ENCODE peak calls at places on chromosomes 12 and 14, in six cellular contexts. N is fibroblast of mammary gland, M is lung, I is fibroblast of lung, B is astrocyte, Q is tibial artery. K is an unnamed sample.
A peak's percentile ranks its signal among the peaks of the same experiment; 100 is the strongest.

GRCh38 chr12:3043406-3043805 is 33.8 kb upstream of the TSPAN9 start:
- DNase-seq in N (no peak), M (no peak), I (no peak), B (no peak), Q (no peak), K (no peak)

GRCh38 chr14:80491131-80491530 is 279.8 kb upstream of the DIO2 start:
- DNase-seq in N (peak; percentile 63), M (no peak), I (peak; percentile 63), B (peak; percentile 53), Q (peak; percentile 63), K (peak; percentile 22)

GRCh38 chr14:58280954-58281787 is 17.2 kb upstream of the ARID4A start:
- DNase-seq in N (peak; percentile 84), M (peak; percentile 51), I (peak; percentile 94), B (peak; percentile 92), Q (no peak), K (peak; percentile 93)

GRCh38 chr12:88562151-88562550 is 18.1 kb downstream of the KITLG start:
- DNase-seq in N (no peak), M (no peak), I (no peak), B (no peak), Q (no peak), K (no peak)

GRCh38 chr14:24690492-24690891 is 56.5 kb upstream of the GZMB start:
- DNase-seq in N (no peak), M (no peak), I (no peak), B (no peak), Q (no peak), K (no peak)

GRCh38 chr14:104237651-104238423 is 99.5 kb downstream of the KIF26A start:
- DNase-seq in N (no peak), M (no peak), I (no peak), B (no peak), Q (peak; percentile 13), K (no peak)

GRCh38 chr14:104087505-104087904 is 2.0 kb downstream of the ASPG start:
- DNase-seq in N (no peak), M (no peak), I (no peak), B (no peak), Q (no peak), K (no peak)

GRCh38 chr14:68762944-68763831 is 29.7 kb downstream of the ZFP36L1 start:
- DNase-seq in N (peak; percentile 80), M (peak; percentile 52), I (peak; percentile 75), B (peak; percentile 63), Q (no peak), K (no peak)

GRCh38 chr12:124379938-124380754 is 85.3 kb downstream of the RFLNA start:
- DNase-seq in N (peak; percentile 85), M (no peak), I (peak; percentile 94), B (peak; percentile 90), Q (peak; percentile 81), K (peak; percentile 85)
- TF ChIP-seq CTCF in N (peak; percentile 55), M (no peak), I (peak; percentile 56), B (peak; percentile 30), Q (peak; percentile 68), K (peak; percentile 84)

GRCh38 chr14:56247495-56248087 is 129.4 kb downstream of the PELI2 start:
- DNase-seq in N (peak; percentile 42), M (no peak), I (peak; percentile 25), B (peak; percentile 12), Q (no peak), K (no peak)
- TF ChIP-seq CTCF in N (peak; percentile 43), M (no peak), I (peak; percentile 21), B (peak; percentile 30), Q (no peak), K (peak; percentile 36)

DNA sequence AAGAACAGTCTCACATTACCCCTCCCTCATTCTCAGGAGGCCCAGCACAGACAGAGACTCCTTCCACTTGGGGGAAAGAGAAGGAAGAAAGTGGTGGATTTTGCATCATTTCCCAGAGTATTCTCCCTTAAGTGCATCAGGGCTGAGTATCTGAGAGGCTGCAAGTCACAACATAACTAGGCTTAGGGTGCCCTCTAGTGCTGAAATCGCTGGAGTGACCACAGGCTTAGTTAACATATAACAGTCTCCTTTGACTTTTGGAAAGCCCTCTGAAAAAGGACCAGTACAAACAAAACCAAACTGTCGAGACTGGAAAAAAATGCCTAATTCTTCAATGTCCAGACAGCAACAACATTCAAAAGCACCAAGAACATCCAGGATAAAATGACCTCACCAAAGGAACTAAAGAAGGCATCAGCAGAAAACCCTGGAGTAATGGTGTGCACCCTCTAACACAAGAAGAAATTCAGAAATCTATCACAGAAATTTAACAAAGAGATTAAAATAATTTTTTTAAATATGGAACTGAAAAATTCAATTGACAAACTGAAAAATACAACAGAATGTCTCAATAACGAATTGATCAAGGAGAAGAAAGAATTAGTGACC is 412.3 kb downstream of the RPS29 start:
- DNase-seq in N (peak; percentile 75), M (peak; percentile 49), I (peak; percentile 59), B (peak; percentile 51), Q (no peak), K (peak; percentile 77)
- TF ChIP-seq CTCF in N (peak; percentile 73), M (peak; percentile 13), I (peak; percentile 68), B (peak; percentile 74), Q (peak; percentile 38), K (peak; percentile 80)

GRCh38 chr12:24777359-24777758 is 171.5 kb downstream of the BCAT1 start:
- DNase-seq in N (no peak), M (no peak), I (no peak), B (no peak), Q (no peak), K (no peak)

GRCh38 chr12:24776856-24777255 is 172.0 kb downstream of the BCAT1 start:
- DNase-seq in N (no peak), M (no peak), I (peak; percentile 22), B (no peak), Q (no peak), K (no peak)

GRCh38 chr12:24778486-24779304 is 170.2 kb downstream of the BCAT1 start:
- DNase-seq in N (peak; percentile 73), M (no peak), I (peak; percentile 48), B (peak; percentile 38), Q (no peak), K (peak; percentile 42)

DNA sequence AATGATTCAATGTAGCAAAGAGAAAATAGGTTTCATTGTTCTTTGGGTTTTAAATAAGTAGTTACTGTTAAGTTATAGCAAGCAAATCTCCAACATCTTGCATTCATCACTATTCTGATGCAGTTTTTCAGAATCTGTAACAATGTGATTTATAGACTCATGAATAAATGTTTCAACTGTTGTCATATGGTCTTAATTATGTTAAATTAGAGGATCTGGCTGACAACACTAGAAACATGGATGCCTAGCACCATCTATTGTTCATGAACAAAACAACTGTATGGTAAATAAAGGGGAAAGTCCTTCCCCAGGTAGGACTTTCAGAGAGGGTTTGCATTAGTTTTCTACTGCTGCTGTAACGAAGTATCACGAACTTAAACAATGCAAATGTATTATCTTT is 167.9 kb downstream of the BCAT1 start:
- DNase-seq in N (peak; percentile 79), M (no peak), I (peak; percentile 32), B (no peak), Q (no peak), K (no peak)
- TF ChIP-seq CTCF in N (peak; percentile 41), M (no peak), I (no peak), B (peak; percentile 40), Q (no peak), K (peak; percentile 15)

GRCh38 chr14:20306079-20306423 is 300 bp upstream of the TTC5 start:
- DNase-seq in N (no peak), M (no peak), I (no peak), B (no peak), Q (no peak), K (no peak)
- TF ChIP-seq CTCF in N (no peak), M (no peak), I (no peak), B (no peak), Q (no peak), K (no peak)

DNA sequence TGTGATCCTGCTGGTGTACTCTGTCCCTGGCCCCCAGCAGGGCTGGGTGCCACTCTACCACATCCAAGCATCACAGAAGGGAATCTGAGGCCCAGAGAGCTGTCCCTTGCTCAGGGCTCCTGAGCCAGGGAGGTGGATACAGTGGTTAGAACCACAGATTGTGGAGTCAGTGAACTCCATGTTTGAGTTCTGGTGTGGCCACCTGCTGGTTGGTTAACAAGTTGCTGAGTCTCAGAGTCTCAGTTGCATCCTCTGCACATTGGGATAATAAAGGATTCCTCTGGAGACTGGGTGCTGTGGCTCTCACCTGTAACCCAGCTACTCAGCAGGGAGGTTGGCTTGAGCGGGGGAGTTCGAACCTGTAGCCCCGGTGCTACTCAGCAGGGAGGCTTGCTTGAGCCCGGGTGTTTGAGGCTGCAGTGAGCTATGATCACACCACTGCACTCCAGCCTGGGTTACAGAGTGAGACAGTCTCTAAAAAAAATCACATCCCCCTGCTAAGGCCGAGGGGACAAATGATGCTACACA is 39.4 kb downstream of the MVK start:
- DNase-seq in N (peak; percentile 20), M (no peak), I (no peak), B (no peak), Q (no peak), K (peak; percentile 7)
- TF ChIP-seq CTCF in N (peak; percentile 36), M (no peak), I (no peak), B (peak; percentile 26), Q (no peak), K (peak; percentile 69)

GRCh38 chr14:79369359-79370332 is 841.7 kb downstream of the DIO2 start:
- DNase-seq in N (peak; percentile 99), M (no peak), I (peak; percentile 99), B (peak; percentile 99), Q (no peak), K (peak; percentile 97)
- TF ChIP-seq CTCF in N (peak; percentile 11), M (no peak), I (no peak), B (peak; percentile 33), Q (no peak), K (peak; percentile 33)

DNA sequence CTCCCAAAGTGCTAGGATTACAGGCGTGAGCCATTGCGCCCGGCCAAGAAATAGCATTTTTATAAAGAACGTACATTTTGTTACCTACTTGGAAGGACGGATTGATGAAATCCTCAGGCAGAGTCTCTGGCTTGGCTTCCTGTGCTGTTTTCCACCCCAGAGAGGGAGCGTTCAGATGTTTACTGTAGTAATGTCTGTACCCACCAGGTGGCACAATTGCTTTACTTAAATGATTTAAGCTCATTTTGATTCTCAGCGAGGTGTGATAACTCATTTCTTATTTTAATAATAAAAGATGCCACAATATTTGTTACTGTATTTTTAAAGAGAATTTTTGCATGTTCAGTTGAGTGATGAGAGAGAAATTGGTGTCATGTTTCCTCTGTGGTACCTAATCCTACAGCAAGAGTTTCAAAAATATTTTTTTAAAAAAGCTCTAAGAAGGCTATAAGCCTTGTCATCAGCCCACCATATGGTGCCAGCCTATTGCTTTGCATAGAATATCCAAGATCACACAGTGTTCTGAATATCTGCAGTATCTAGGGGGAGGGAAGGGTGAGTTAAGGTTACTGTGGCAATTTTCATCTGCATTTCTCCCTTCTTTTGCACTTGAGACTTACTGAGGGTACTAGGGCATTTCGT is 82.6 kb upstream of the TRAF3 start:
- DNase-seq in N (peak; percentile 79), M (peak; percentile 72), I (peak; percentile 50), B (peak; percentile 35), Q (peak; percentile 61), K (peak; percentile 63)
- TF ChIP-seq CTCF in N (peak; percentile 67), M (peak; percentile 57), I (peak; percentile 51), B (peak; percentile 67), Q (peak; percentile 64), K (peak; percentile 66)

K was measured in brain microvascular endothelial cell.